ENCODE peak calls at places on chromosomes 11 and 22, in five cellular contexts. O, Q, R, Y and I are unnamed samples.

GRCh38 chr11:94771390-94771789 is 3.2 kb downstream of the AMOTL1 start:
- DNase-seq in O (no peak), R (no peak), Q (no peak), Y (no peak), I (no peak)

GRCh38 chr22:47395481-47395880 is 633.0 kb downstream of the TBC1D22A start:
- DNase-seq in Y (no peak), R (no peak), Q (no peak), O (no peak), I (no peak)

GRCh38 chr22:45096256-45096907 is 67.3 kb upstream of the NUP50 start:
- DNase-seq in R (peak; percentile 20), Y (peak; percentile 16), O (peak; percentile 29), Q (peak; percentile 69), I (peak; percentile 24)

GRCh38 chr22:23569716-23570115 is 10.4 kb downstream of the IGLL1 start:
- DNase-seq in Q (no peak), Y (no peak), R (no peak), O (no peak), I (no peak)

GRCh38 chr22:16966251-16966650 is 41.8 kb downstream of the GAB4 start:
- DNase-seq in Y (no peak), Q (no peak), R (no peak), O (no peak), I (no peak)

GRCh38 chr11:47078751-47079524 is 97.7 kb downstream of the ARFGAP2 start:
- DNase-seq in R (no peak), Y (no peak), Q (no peak), O (no peak), I (no peak)

GRCh38 chr11:134289789-134290188 is 13.6 kb downstream of the GLB1L3 start:
- DNase-seq in O (no peak), Q (peak; percentile 47), R (no peak), Y (no peak), I (no peak)

GRCh38 chr11:17351171-17351509 is 460 bp upstream of the NCR3LG1 start:
- DNase-seq in R (no peak), Y (no peak), O (no peak), Q (no peak), I (no peak)

GRCh38 chr11:30282289-30282631 is 40.6 kb upstream of the ARL14EP start:
- DNase-seq in Y (no peak), R (no peak), O (no peak), Q (no peak), I (peak; percentile 62)

GRCh38 chr11:5553347-5553746 is 5.0 kb upstream of the OR52H1 start:
- DNase-seq in Q (no peak), R (no peak), O (no peak), Y (no peak), I (no peak)

GRCh38 chr11:72568861-72569260 is 105.4 kb downstream of the PDE2A start:
- DNase-seq in R (no peak), Q (no peak), O (no peak), Y (no peak), I (no peak)

GRCh38 chr22:39994566-39995345 is at the start of gene FAM83F:
- DNase-seq in Q (peak; percentile 68), Y (peak; percentile 44), O (no peak), R (no peak), I (no peak)

GRCh38 chr11:79150966-79151365 is 289.9 kb downstream of the TENM4 start:
- DNase-seq in Q (no peak), O (no peak), R (no peak), Y (no peak), I (no peak)

GRCh38 chr11:44507896-44508440 is 57.5 kb upstream of the CD82 start:
- DNase-seq in Q (no peak), Y (no peak), R (no peak), O (no peak), I (no peak)

GRCh38 chr22:43587574-43587973 is 175.8 kb downstream of the MPPED1 start:
- DNase-seq in R (no peak), O (no peak), Q (no peak), Y (no peak), I (no peak)

GRCh38 chr11:14290422-14290821 is 68.6 kb downstream of the RRAS2 start:
- DNase-seq in Q (no peak), R (no peak), O (no peak), Y (no peak), I (no peak)

GRCh38 chr11:75797796-75798195 is 17.2 kb upstream of the UVRAG start:
- DNase-seq in R (no peak), Q (no peak), Y (no peak), O (no peak), I (no peak)

GRCh38 chr11:107545101-107545514 is 20.4 kb downstream of the ALKBH8 start:
- DNase-seq in Y (no peak), R (no peak), O (no peak), Q (no peak), I (no peak)

GRCh38 chr22:19607198-19608113 is 83.2 kb upstream of the CLDN5 start:
- DNase-seq in Q (no peak), Y (peak; percentile 11), O (no peak), R (peak; percentile 17), I (no peak)

GRCh38 chr11:7561562-7561961 is 47.8 kb downstream of the PPFIBP2 start:
- DNase-seq in Q (no peak), R (no peak), O (no peak), Y (no peak), I (no peak)